ENCODE peak calls at places on chromosomes 7 and 10, in six cellular contexts. R is fibroblast of lung, Q is colonic mucosa, Y is body of pancreas, E is left lung, S is kidney epithelial cell. O is an unnamed sample.

GRCh38 chr7:21939136-21939857 is 6.4 kb downstream of the CDCA7L start:
- DNase-seq in Y (no peak), R (no peak), E (no peak), S (peak), Q (no peak), O (peak)

GRCh38 chr7:145624618-145625017 is 492.0 kb upstream of the CNTNAP2 start:
- DNase-seq in S (no peak), R (peak), E (no peak), Y (no peak), Q (no peak), O (no peak)

GRCh38 chr7:130149575-130150139 is 55.5 kb downstream of the TMEM209 start:
- DNase-seq in Q (peak), E (no peak), R (no peak), S (no peak), Y (peak), O (no peak)

GRCh38 chr7:82044497-82045080 is 274.7 kb upstream of the HGF start:
- DNase-seq in Y (peak), Q (peak), E (no peak), R (peak), S (no peak), O (peak)

GRCh38 chr10:105974803-105975456 is 1189.6 kb downstream of the SORCS1 start:
- DNase-seq in Q (no peak), S (no peak), E (no peak), Y (peak), R (peak), O (peak)

GRCh38 chr10:14299516-14299915 is 31.2 kb downstream of the FRMD4A start:
- DNase-seq in Y (no peak), R (no peak), S (no peak), E (no peak), Q (no peak), O (no peak)

GRCh38 chr10:132532784-132533560 is 4.6 kb upstream of the INPP5A start:
- DNase-seq in S (peak), Y (no peak), E (peak), Q (no peak), R (peak), O (peak)

GRCh38 chr10:91433620-91434019 is 23.5 kb downstream of the HECTD2 start:
- DNase-seq in Q (no peak), S (no peak), R (no peak), Y (no peak), E (no peak), O (no peak)

GRCh38 chr7:111990597-111990996 is 215.6 kb downstream of the DOCK4 start:
- DNase-seq in Y (no peak), Q (no peak), R (no peak), E (no peak), S (no peak), O (no peak)

GRCh38 chr7:15440482-15440881 is 121.3 kb downstream of the AGMO start:
- DNase-seq in Q (no peak), E (no peak), R (no peak), S (no peak), Y (no peak), O (no peak)
- H3K4me3 ChIP-seq in Q (no peak), E (no peak), R (no peak), S (no peak), Y (no peak), O (no peak)

GRCh38 chr10:69222157-69223027 is 2.3 kb downstream of the HKDC1 start:
- DNase-seq in E (no peak), Y (peak), Q (peak), S (peak), R (peak), O (peak)
- H3K4me3 ChIP-seq in E (no peak), Y (no peak), Q (no peak), S (peak), R (no peak), O (no peak)

GRCh38 chr7:120992272-120993010 is 3.9 kb downstream of the CPED1 start:
- DNase-seq in Y (no peak), R (no peak), S (no peak), E (no peak), Q (no peak), O (no peak)
- H3K4me3 ChIP-seq in Y (no peak), R (peak), S (no peak), E (no peak), Q (no peak), O (peak)

GRCh38 chr7:128790297-128791037 is 1.3 kb upstream of the CCDC136 start:
- DNase-seq in Q (no peak), S (no peak), Y (no peak), R (no peak), E (no peak), O (no peak)
- H3K4me3 ChIP-seq in Q (peak), S (peak), Y (peak), R (peak), E (peak), O (peak)

GRCh38 chr7:6482743-6483119 is 35.0 kb upstream of the DAGLB start:
- DNase-seq in S (no peak), Q (no peak), Y (no peak), R (no peak), E (no peak), O (no peak)

GRCh38 chr7:6479067-6479466 is 31.3 kb upstream of the DAGLB start:
- DNase-seq in E (no peak), S (no peak), R (no peak), Y (no peak), Q (no peak), O (no peak)

GRCh38 chr7:6482307-6482706 is 34.6 kb upstream of the DAGLB start:
- DNase-seq in R (no peak), S (no peak), Y (no peak), E (no peak), Q (peak), O (no peak)

GRCh38 chr7:6480323-6480660 is 32.5 kb upstream of the DAGLB start:
- DNase-seq in S (no peak), R (no peak), Q (no peak), Y (no peak), E (no peak), O (no peak)

DNA sequence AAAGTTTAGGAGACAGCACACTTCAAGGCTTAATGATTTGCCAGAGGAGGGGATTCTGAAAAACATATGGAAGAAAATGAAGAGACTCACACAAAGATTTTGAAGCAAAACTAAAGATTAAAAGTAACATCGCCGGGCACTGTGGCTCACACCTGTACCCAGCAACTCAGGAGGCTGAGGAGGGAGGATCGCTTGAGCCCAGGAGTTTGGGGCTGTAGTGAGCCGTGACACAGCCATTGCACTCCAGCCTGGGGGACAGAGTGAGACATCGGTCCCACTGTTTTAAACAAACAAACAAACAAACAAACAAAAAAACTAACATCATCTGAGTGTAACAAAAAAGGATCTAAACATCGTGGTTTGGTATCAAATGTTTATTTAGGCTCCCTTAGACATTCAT is 33.7 kb upstream of the DAGLB start:
- DNase-seq in E (no peak), S (no peak), R (no peak), Q (no peak), Y (no peak), O (no peak)
- H3K4me3 ChIP-seq in E (no peak), S (no peak), R (peak), Q (no peak), Y (no peak), O (no peak)

DNA sequence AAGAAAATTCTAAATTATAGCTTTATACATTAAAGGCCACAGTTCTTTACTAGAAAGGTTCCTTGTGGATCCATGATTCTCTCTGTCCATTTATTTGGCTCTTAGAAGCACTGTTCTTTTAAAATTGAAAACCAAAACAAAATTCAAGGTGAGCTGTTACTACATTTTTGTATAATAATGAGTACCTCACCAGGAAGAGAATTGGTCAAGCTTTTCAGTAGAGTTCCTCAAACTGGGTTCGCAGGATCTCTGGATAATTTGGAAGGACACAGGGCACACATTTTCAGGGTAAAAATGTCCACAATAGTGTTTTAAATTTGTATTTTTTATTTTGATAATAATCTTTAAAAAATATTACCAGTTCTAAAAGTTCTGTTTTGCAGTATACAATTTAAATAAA is 93.0 kb downstream of the PPP1R3A start:
- DNase-seq in Y (no peak), Q (no peak), S (no peak), E (no peak), R (no peak), O (no peak)
- H3K4me3 ChIP-seq in Y (no peak), Q (no peak), S (no peak), E (no peak), R (no peak), O (no peak)

DNA sequence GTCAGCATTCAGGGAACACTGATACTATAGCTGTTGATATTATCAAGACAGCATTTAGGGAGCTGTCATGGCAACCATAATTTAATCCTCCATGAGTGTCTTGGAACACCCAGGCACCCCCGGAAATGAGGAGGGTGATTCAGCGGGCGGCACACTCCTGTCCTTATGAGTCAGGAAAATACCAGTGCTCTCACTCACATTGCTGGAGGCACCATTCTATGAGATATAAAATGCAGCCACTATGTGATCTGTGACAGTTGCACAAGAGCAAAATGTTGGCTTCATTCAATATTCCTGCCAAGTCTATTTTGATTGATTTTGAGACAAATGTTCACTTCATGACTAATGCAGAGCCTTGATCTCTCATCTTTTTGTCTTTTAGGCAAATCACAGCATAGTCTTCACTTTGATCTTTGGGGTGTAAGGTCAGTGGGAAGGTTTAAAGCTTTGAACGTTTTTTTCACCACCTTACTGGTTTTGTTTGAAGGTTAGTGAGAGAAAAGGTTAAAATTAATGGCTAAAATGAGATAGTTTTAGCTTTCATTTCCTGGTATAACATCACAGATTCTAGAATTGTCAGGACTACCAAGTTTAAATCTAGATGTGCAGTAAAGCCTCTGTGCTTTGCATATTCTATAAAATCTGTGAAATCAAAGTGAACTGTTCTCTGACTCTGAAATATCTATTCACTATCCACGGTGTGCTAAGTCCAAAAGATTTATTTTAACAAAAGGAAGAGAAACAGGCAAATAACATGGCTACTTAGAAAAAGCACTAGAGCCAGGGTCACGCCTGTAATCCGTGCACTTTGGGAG is 12.4 kb upstream of the ARHGAP12 start:
- DNase-seq in R (peak), Y (peak), E (no peak), S (peak), Q (peak), O (peak)
- H3K4me3 ChIP-seq in R (no peak), Y (no peak), E (no peak), S (no peak), Q (no peak), O (no peak)

DNA sequence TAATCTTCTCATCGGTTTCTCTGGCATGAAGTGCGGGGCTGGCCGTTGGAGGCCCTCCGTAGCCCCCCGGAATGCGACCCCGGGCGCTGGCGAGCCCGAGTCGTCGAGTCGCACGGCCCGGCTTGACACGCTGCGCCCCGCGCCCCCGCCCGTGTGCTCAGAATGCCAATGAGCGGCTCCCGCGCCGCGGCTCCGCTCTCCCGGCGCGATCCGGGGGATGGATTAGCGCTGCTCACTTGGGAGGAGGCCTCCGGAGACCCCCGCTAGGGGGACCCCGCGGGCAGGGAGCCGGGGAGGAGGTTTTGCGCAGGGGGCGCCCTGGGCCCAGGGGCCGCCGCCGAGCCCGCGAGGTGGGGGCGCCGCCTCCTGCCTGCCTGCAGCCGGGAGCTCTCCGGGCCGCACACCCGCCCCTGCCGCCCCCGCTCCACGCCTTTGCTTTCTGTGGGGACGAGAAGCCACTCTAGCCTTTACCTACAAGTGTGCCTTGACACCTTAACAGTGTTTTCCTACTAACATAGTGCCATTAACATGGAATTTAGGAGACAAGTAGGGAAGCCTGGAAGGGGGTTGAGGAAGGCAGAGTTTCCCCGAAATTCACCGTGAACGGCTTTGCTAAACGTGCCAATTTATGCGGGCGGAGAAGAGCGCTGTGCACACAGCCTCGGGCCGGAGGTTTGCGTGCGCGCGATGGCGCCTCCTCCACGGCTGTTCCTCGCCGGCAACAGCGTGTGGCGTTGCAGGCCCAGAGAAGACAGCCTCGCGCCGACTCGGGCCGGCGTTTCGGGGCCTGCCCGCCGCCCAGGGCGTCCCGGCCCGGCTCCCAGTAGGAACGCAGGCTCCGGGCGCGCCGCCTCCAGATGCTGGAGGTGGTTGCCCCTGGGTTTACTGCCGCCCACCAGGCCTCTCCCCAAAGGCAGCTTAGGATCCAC is 7.1 kb downstream of the SHH start:
- DNase-seq in R (peak), Q (peak), S (no peak), Y (peak), E (peak), O (peak)
- H3K4me3 ChIP-seq in R (peak), Q (peak), S (peak), Y (no peak), E (peak), O (peak)